ENCODE peak calls at places on chromosomes 7 and 10, in eight cellular contexts. V, E, O, C, I, Q, Z and Y are unnamed samples.
A peak's percentile ranks its signal among the peaks of the same experiment; 100 is the strongest.

GRCh38 chr10:102743588-102744373 is at the start of gene WBP1L:
- DNase-seq in V (peak; percentile 99), E (peak; percentile 98), O (peak; percentile 99), C (peak; percentile 90), I (peak; percentile 96), Q (peak; percentile 96), Z (peak; percentile 99), Y (peak; percentile 100)

GRCh38 chr7:149077594-149077993 is 12.9 kb downstream of the ZNF786 start:
- DNase-seq in V (no peak), E (no peak), O (no peak), C (no peak), I (no peak), Q (no peak), Z (no peak), Y (no peak)

GRCh38 chr7:132760241-132760616 is 184.0 kb upstream of the PLXNA4 start:
- DNase-seq in V (no peak), E (no peak), O (no peak), C (no peak), I (no peak), Q (no peak), Z (no peak), Y (no peak)

GRCh38 chr10:5468262-5469106 is 30.9 kb downstream of the CALML5 start:
- DNase-seq in V (no peak), E (no peak), O (no peak), C (no peak), I (no peak), Q (no peak), Z (no peak), Y (no peak)

GRCh38 chr10:48377751-48378585 is 71.5 kb downstream of the MAPK8 start:
- DNase-seq in V (peak; percentile 13), E (no peak), O (no peak), C (no peak), I (no peak), Q (no peak), Z (no peak), Y (no peak)

GRCh38 chr10:112775892-112776679 is 174.0 kb upstream of the TCF7L2 start:
- DNase-seq in V (no peak), E (no peak), O (no peak), C (no peak), I (peak; percentile 77), Q (no peak), Z (no peak), Y (no peak)

GRCh38 chr10:110368002-110368401 is 63.3 kb upstream of the SMNDC1 start:
- DNase-seq in V (no peak), E (no peak), O (no peak), C (no peak), I (no peak), Q (no peak), Z (no peak), Y (no peak)

GRCh38 chr7:38070718-38071117 is 107.3 kb upstream of the STARD3NL start:
- DNase-seq in V (peak; percentile 27), E (peak; percentile 31), O (peak; percentile 21), C (no peak), I (peak; percentile 17), Q (no peak), Z (peak; percentile 34), Y (peak; percentile 35)

GRCh38 chr10:132842397-132842796 is 56.5 kb upstream of the NKX6-2 start:
- DNase-seq in V (no peak), E (no peak), O (no peak), C (no peak), I (no peak), Q (no peak), Z (no peak), Y (no peak)

GRCh38 chr10:3975016-3975415 is 190.0 kb upstream of the KLF6 start:
- DNase-seq in V (no peak), E (no peak), O (no peak), C (no peak), I (no peak), Q (peak; percentile 14), Z (no peak), Y (no peak)

GRCh38 chr10:87921934-87922688 is 58.7 kb downstream of the PTEN start:
- DNase-seq in V (no peak), E (no peak), O (no peak), C (no peak), I (no peak), Q (no peak), Z (no peak), Y (peak; percentile 24)

GRCh38 chr7:37336259-37336658 is 112.4 kb downstream of the ELMO1 start:
- DNase-seq in V (no peak), E (no peak), O (no peak), C (no peak), I (no peak), Q (no peak), Z (no peak), Y (no peak)

GRCh38 chr7:142685877-142686508 is 63.3 kb upstream of the PRSS1 start:
- DNase-seq in V (no peak), E (no peak), O (no peak), C (no peak), I (no peak), Q (no peak), Z (no peak), Y (no peak)

GRCh38 chr10:96614515-96614914 is 27.7 kb upstream of the TM9SF3 start:
- DNase-seq in V (peak; percentile 93), E (peak; percentile 91), O (peak; percentile 86), C (no peak), I (no peak), Q (no peak), Z (peak; percentile 61), Y (peak; percentile 31)

GRCh38 chr7:102318482-102318971 is 31.9 kb downstream of the SH2B2 start:
- DNase-seq in V (peak; percentile 10), E (peak; percentile 31), O (peak; percentile 75), C (no peak), I (no peak), Q (no peak), Z (peak; percentile 49), Y (peak; percentile 43)

GRCh38 chr10:49512121-49512809 is 26.7 kb downstream of the ERCC6 start:
- DNase-seq in V (peak; percentile 50), E (peak; percentile 10), O (peak; percentile 25), C (no peak), I (peak; percentile 6), Q (no peak), Z (peak; percentile 48), Y (peak; percentile 58)

GRCh38 chr7:70356324-70356797 is 758.1 kb downstream of the AUTS2 start:
- DNase-seq in V (no peak), E (no peak), O (no peak), C (no peak), I (no peak), Q (no peak), Z (no peak), Y (no peak)

GRCh38 chr7:100266576-100267354 is 40.7 kb upstream of the SPDYE3 start:
- DNase-seq in V (no peak), E (no peak), O (no peak), C (no peak), I (no peak), Q (no peak), Z (no peak), Y (no peak)

GRCh38 chr10:1464866-1465265 is 272.5 kb downstream of the ADARB2 start:
- DNase-seq in V (no peak), E (no peak), O (no peak), C (no peak), I (no peak), Q (no peak), Z (no peak), Y (no peak)

GRCh38 chr7:17233643-17234397 is 64.6 kb upstream of the AHR start:
- DNase-seq in V (peak; percentile 10), E (no peak), O (peak; percentile 7), C (no peak), I (no peak), Q (no peak), Z (no peak), Y (no peak)

DNA sequence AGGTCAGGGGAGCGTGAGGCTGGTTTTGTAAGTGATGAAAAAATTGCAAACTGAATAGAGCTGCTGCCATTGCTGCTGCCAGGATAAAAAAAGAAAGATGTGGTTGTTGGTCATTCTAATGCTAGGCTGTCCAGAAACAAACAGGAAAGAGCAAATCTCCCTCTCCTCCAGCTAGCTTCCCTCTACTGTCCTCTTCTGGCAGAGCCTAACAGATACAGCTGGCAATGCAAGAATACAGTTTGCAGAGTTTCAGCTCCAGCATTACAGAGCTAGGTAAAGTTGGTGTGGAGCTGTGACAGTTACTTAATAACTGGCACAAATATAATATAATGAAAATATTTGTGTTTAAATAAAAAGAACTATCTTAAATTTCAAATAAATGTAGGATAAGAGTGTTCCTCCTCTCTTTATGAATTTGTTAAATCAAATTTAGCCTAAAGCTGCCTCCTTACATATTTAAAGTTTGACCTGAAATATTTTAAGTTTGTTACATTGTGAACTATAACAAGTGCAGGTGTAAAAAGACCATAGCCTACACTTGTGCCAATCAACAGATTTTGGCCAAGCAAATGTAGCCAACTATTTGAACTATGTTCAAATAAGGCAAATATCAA is 407.7 kb downstream of the SH2D4B start:
- DNase-seq in V (no peak), E (no peak), O (peak; percentile 5), C (no peak), I (peak; percentile 37), Q (no peak), Z (peak; percentile 4), Y (no peak)
- TF ChIP-seq CTCF in V (no peak), E (peak; percentile 8), O (peak; percentile 33), C (peak; percentile 18), I (peak; percentile 94), Q (no peak), Z (no peak), Y (no peak)

GRCh38 chr10:101708870-101709269 is 13.9 kb upstream of the FBXW4 start:
- DNase-seq in V (no peak), E (no peak), O (no peak), C (no peak), I (no peak), Q (no peak), Z (no peak), Y (no peak)

GRCh38 chr10:101710064-101710695 is 15.2 kb upstream of the FBXW4 start:
- DNase-seq in V (no peak), E (peak; percentile 6), O (no peak), C (no peak), I (no peak), Q (no peak), Z (no peak), Y (no peak)

GRCh38 chr10:101708073-101708472 is 13.1 kb upstream of the FBXW4 start:
- DNase-seq in V (no peak), E (peak; percentile 6), O (no peak), C (no peak), I (no peak), Q (no peak), Z (no peak), Y (no peak)

GRCh38 chr10:101710793-101711192 is 15.8 kb upstream of the FBXW4 start:
- DNase-seq in V (no peak), E (no peak), O (no peak), C (no peak), I (no peak), Q (no peak), Z (no peak), Y (no peak)

GRCh38 chr10:101709359-101710063 is 14.5 kb upstream of the FBXW4 start:
- DNase-seq in V (peak; percentile 7), E (peak; percentile 40), O (no peak), C (no peak), I (no peak), Q (no peak), Z (no peak), Y (no peak)
- H3K4me3 ChIP-seq in V (no peak overlapping the region), E (no peak overlapping the region), O (no peak overlapping the region), C (no peak overlapping the region), I (no peak overlapping the region), Q (no peak overlapping the region), Z (no peak overlapping the region), Y (no peak overlapping the region)

GRCh38 chr10:108249940-108250339 is 1085.4 kb upstream of the SORCS1 start:
- DNase-seq in V (no peak), E (no peak), O (no peak), C (no peak), I (peak; percentile 10), Q (no peak), Z (peak; percentile 4), Y (no peak)
- TF ChIP-seq CTCF in V (no peak), E (no peak), O (peak; percentile 16), C (no peak), I (peak; percentile 44), Q (no peak), Z (no peak), Y (no peak)

GRCh38 chr7:44338600-44338999 is 13.2 kb upstream of the CAMK2B start:
- DNase-seq in V (no peak), E (no peak), O (no peak), C (no peak), I (no peak), Q (no peak), Z (no peak), Y (no peak)
- H3K4me3 ChIP-seq in V (no peak overlapping the region), E (no peak overlapping the region), O (no peak overlapping the region), C (no peak overlapping the region), I (no peak overlapping the region), Q (no peak overlapping the region), Z (no peak overlapping the region), Y (no peak overlapping the region)